ENCODE peak calls at places on chromosomes 5 and 9, in four cellular contexts. N is colonic mucosa, X is tibial nerve, S is tibial artery. L is an unnamed sample.

GRCh38 chr9:136075881-136076678 is 19.0 kb downstream of the NACC2 start:
- DNase-seq in N (no peak), X (no peak), S (peak; percentile 63), L (no peak)

GRCh38 chr5:40223884-40224402 is 455.8 kb upstream of the PTGER4 start:
- DNase-seq in N (no peak), X (no peak), S (no peak), L (no peak)

GRCh38 chr5:68405026-68405684 is 189.6 kb downstream of the PIK3R1 start:
- DNase-seq in N (peak; percentile 55), X (no peak), S (no peak), L (no peak)

GRCh38 chr9:91837982-91838731 is 111.9 kb downstream of the ROR2 start:
- DNase-seq in N (peak; percentile 76), X (no peak), S (peak; percentile 66), L (no peak)

GRCh38 chr5:73815631-73816030 is 189.6 kb downstream of the ARHGEF28 start:
- DNase-seq in N (no peak), X (no peak), S (no peak), L (no peak)

GRCh38 chr5:54696931-54697330 is 179.4 kb downstream of the SNX18 start:
- DNase-seq in N (no peak), X (no peak), S (no peak), L (peak; percentile 89)

GRCh38 chr5:96517294-96517693 is 84.2 kb upstream of the PCSK1 start:
- DNase-seq in N (no peak), X (no peak), S (no peak), L (no peak)

GRCh38 chr5:142645456-142645855 is 40.4 kb downstream of the FGF1 start:
- DNase-seq in N (no peak), X (no peak), S (no peak), L (no peak)

GRCh38 chr5:84825616-84826015 is 440.9 kb upstream of the EDIL3 start:
- DNase-seq in N (no peak), X (no peak), S (no peak), L (no peak)

DNA sequence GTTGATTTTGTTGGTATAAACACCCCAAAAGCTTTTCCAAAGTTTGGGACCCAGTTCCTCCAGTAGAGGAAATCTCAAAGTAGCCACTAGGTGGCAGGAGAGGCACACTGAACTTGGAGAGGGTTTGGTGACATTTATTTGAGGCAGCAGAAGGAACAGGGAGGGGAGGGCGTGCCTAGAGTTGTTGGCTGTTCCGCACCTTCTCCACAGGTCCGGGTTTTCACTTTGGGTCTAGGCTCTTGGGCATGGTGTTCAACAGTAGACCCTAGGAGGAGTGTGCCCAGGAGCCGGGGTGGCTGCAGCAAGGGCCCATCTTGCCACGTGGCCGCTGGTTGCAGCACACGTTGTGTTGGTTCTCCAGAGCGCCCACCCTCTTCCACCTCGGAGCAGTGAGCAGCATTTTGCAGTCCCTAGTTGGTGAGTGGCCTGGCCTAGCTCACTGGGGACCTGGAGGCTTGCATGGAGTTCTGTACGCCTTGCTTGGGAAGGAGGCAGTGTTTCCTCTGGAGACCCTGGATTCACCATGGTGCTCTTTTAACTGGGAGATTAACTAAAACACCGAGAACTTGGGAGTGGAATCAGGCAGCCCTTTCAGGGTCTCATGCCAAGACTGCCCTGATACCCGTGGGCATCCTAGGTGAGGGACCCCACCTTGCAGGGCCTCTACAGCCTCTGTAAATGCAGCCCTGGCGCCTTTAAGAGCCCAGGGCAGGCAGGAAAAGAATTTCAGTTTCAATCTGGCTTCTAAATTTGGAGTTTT is 28.2 kb downstream of the PTPA start:
- DNase-seq in N (peak; percentile 92), X (peak; percentile 98), S (peak; percentile 90), L (peak; percentile 96)
- H3K4me1 ChIP-seq in N (peaks cover 25% of the 10 kb centered on the region), X (peaks cover 83% of the 10 kb centered on the region), S (peaks cover 74% of the 10 kb centered on the region), L (peaks cover 63% of the 10 kb centered on the region)

GRCh38 chr5:130708744-130709143 is 456.3 kb downstream of the HINT1 start:
- DNase-seq in N (no peak), X (no peak), S (no peak), L (no peak)
- TF ChIP-seq CTCF in N (no peak), X (no peak), S (no peak), L (no peak)

DNA sequence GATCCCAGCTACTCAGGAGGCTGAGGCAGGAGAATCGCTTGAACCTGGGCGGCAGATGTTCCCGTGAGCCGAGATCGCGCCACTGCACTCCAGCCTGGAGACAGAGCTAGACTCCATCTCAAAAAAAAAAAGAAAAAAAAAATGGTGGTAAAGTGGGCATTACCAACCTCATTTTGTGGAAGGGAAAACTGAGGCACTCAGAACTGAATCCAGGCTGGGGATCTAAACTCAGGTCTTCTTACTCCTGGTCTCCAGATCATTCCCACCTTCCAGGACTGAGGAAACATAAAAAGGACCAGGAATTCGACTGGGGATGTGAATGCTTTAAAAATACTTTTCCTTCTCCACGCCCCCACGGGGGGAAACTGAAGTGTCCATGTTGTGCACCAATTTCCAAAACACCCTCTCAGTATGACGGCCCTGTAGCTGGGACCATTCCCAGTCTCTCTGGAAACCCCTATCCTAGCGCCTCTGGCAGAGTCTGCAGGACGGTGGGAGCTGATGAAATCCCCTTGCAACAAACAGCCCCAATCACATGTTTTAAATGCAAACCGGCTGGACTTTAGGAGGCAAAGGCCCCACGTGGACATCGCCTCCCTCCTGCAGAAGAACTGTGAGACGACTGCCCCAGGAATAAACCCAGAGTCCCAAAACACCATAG is 8.9 kb upstream of the AKNA start:
- DNase-seq in N (no peak), X (no peak), S (no peak), L (no peak)
- H3K4me1 ChIP-seq in N (peaks cover 5% of the 10 kb centered on the region), X (peaks cover 55% of the 10 kb centered on the region), S (peaks cover 36% of the 10 kb centered on the region), L (peaks cover 50% of the 10 kb centered on the region)

GRCh38 chr9:38008168-38009034 is 60.6 kb downstream of the SHB start:
- DNase-seq in N (no peak), X (no peak), S (no peak), L (no peak)
- TF ChIP-seq CTCF in N (no peak), X (no peak), S (no peak), L (no peak)

DNA sequence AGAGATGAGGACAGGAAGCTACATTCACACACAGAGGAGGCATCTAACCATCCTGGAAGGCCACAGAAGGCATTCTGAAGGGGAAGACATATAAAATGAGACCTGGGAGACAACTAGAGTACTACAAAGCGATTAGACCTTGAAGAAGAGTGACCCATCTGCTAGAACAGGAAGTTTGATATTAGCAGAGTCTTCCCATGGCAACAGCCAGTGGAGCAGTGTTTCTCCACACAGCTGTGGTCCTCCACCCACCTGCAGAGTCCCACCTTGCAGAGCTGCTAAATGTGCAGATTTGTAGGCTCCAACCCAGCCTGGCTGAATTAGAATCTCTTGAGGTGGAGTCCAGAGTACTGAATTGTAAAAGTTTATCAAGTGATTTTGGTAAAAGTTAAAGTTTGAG is 267.0 kb downstream of the CETN3 start:
- DNase-seq in N (no peak), X (no peak), S (no peak), L (no peak)
- H3K4me1 ChIP-seq in N (no peaks in the 10 kb centered on the region), X (no peaks in the 10 kb centered on the region), S (no peaks in the 10 kb centered on the region), L (no peaks in the 10 kb centered on the region)

DNA sequence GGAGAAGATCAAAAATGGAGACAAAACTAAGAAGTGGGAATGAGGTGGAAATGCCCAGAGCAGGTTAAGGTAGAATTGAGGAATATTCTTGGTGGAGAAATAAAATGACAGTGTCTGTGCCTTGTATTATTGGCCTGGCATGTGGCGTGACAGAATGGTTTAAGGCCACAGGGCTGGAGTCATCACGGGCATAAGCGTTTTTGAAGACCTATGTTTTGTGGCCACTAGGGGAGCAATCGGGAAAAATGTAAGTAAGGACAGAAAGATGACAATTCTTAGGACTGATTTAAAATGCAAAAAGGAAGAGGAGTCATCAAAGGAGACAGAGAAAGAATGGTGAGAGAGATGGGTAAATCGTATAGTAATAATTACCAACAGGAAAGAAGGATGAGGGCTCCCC is 72.2 kb upstream of the EPB41L4A start:
- DNase-seq in N (no peak), X (no peak), S (no peak), L (no peak)
- TF ChIP-seq CTCF in N (peak; percentile 29), X (no peak), S (no peak), L (no peak)

GRCh38 chr5:71937906-71938698 is 169.2 kb upstream of the MAP1B start:
- DNase-seq in N (no peak), X (no peak), S (no peak), L (peak; percentile 68)

GRCh38 chr5:71932649-71933338 is 174.5 kb upstream of the MAP1B start:
- DNase-seq in N (peak; percentile 70), X (peak; percentile 22), S (peak; percentile 96), L (peak; percentile 91)

GRCh38 chr5:71932131-71932635 is 175.1 kb upstream of the MAP1B start:
- DNase-seq in N (no peak), X (no peak), S (peak; percentile 66), L (peak; percentile 80)
- H3K4me1 ChIP-seq in N (peaks cover 5% of the 10 kb centered on the region), X (peaks cover 16% of the 10 kb centered on the region), S (peaks cover 18% of the 10 kb centered on the region), L (peaks cover 20% of the 10 kb centered on the region)

GRCh38 chr9:114913217-114913616 is 17.2 kb downstream of the TNFSF8 start:
- DNase-seq in N (no peak), X (no peak), S (no peak), L (peak; percentile 82)

GRCh38 chr9:114911167-114911821 is 19.1 kb downstream of the TNFSF8 start:
- DNase-seq in N (peak; percentile 46), X (peak; percentile 35), S (no peak), L (no peak)

GRCh38 chr9:114909657-114910056 is 20.7 kb downstream of the TNFSF8 start:
- DNase-seq in N (no peak), X (no peak), S (no peak), L (peak; percentile 34)

GRCh38 chr9:114910541-114910940 is 19.9 kb downstream of the TNFSF8 start:
- DNase-seq in N (no peak), X (no peak), S (no peak), L (peak; percentile 47)

DNA sequence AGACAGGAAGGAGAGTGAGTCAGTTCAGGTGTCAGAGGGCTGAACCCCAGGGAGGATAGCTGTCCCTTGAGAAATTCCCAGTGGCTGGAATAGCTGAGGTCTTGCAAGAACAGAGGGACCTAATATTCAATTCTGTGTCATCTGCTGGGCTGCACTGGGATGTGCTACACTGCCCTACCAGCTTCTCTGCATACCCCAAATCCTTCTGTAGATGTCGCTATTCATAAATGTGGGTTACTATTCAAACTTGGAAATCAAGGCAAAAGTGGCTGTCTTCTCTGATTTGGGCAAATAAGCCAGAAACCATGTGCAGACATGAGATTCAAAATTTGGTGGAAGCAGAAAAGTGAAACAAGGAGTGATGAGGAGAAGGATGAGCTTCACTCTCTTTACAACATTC is 16.3 kb downstream of the TNFSF8 start:
- DNase-seq in N (no peak), X (no peak), S (no peak), L (peak; percentile 37)
- TF ChIP-seq CTCF in N (no peak), X (no peak), S (no peak), L (no peak)

DNA sequence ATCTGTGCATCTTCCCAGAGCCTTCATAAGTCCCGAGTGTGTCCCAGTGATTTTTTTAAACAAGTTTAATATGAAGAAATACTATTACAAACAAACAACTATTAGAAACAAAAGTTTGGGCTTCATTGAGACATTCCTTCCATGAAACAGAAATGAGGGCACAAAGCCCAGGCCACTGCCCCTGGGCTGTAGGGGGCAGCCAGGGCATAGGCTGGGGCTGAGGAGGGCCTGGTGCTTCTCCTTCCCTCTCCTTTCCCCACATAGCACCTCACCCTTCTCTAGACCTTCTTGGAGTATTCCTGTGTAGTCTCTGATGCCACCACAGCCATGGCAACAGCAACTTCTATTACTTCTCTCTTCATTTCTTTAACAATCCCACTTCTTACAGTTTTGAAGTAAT is 348.2 kb downstream of the IRX2 start:
- DNase-seq in N (no peak), X (no peak), S (no peak), L (peak; percentile 75)
- H3K4me1 ChIP-seq in N (no peaks in the 10 kb centered on the region), X (no peaks in the 10 kb centered on the region), S (no peaks in the 10 kb centered on the region), L (no peaks in the 10 kb centered on the region)

L was measured in esophagus muscularis mucosa.